ENCODE peak calls at places on chromosome 13, in seven cellular contexts. One of them, this sample, is unnamed.

GRCh38 chr13:98784666-98785065 is 32.2 kb upstream of the SLC15A1 start:
- DNase-seq in posterior cingulate gyrus: no peak
- DNase-seq in DMS79 treated with DMSO at 0.1 percent for 48 hours: no peak
- DNase-seq in spleen: no peak
- DNase-seq in GM12892: no peak
- DNase-seq in NCI-H1436: no peak
- DNase-seq in uterus: no peak
- DNase-seq in this sample: no peak

GRCh38 chr13:97911311-97912138 is 42.0 kb upstream of the IPO5 start:
- DNase-seq in posterior cingulate gyrus: no peak
- DNase-seq in DMS79 treated with DMSO at 0.1 percent for 48 hours: no peak
- DNase-seq in spleen: no peak
- DNase-seq in GM12892: no peak
- DNase-seq in NCI-H1436: no peak
- DNase-seq in uterus: no peak
- DNase-seq in this sample: no peak

GRCh38 chr13:94031609-94032008 is 447.9 kb downstream of the DCT start:
- DNase-seq in posterior cingulate gyrus: no peak
- DNase-seq in DMS79 treated with DMSO at 0.1 percent for 48 hours: peak; percentile 81
- DNase-seq in spleen: no peak
- DNase-seq in GM12892: no peak
- DNase-seq in NCI-H1436: no peak
- DNase-seq in uterus: no peak
- DNase-seq in this sample: no peak

GRCh38 chr13:101291216-101291615 is 125.1 kb downstream of the NALCN start:
- DNase-seq in posterior cingulate gyrus: no peak
- DNase-seq in DMS79 treated with DMSO at 0.1 percent for 48 hours: no peak
- DNase-seq in spleen: no peak
- DNase-seq in GM12892: no peak
- DNase-seq in NCI-H1436: no peak
- DNase-seq in uterus: no peak
- DNase-seq in this sample: no peak

GRCh38 chr13:113855012-113855921 is 8.6 kb downstream of the GAS6 start:
- DNase-seq in posterior cingulate gyrus: no peak
- DNase-seq in DMS79 treated with DMSO at 0.1 percent for 48 hours: no peak
- DNase-seq in spleen: peak; percentile 71
- DNase-seq in GM12892: no peak
- DNase-seq in NCI-H1436: no peak
- DNase-seq in uterus: no peak
- DNase-seq in this sample: no peak

GRCh38 chr13:88068975-88069374 is 397.8 kb downstream of the SLITRK5 start:
- DNase-seq in posterior cingulate gyrus: no peak
- DNase-seq in DMS79 treated with DMSO at 0.1 percent for 48 hours: no peak
- DNase-seq in spleen: peak; percentile 35
- DNase-seq in GM12892: no peak
- DNase-seq in NCI-H1436: peak; percentile 5
- DNase-seq in uterus: no peak
- DNase-seq in this sample: no peak

GRCh38 chr13:111534646-111535461 is 214.4 kb downstream of the TEX29 start:
- DNase-seq in posterior cingulate gyrus: no peak
- DNase-seq in DMS79 treated with DMSO at 0.1 percent for 48 hours: no peak
- DNase-seq in spleen: no peak
- DNase-seq in GM12892: no peak
- DNase-seq in NCI-H1436: no peak
- DNase-seq in uterus: no peak
- DNase-seq in this sample: no peak

GRCh38 chr13:21672811-21673591 is 2.1 kb downstream of the FGF9 start:
- DNase-seq in posterior cingulate gyrus: no peak
- DNase-seq in DMS79 treated with DMSO at 0.1 percent for 48 hours: peak; percentile 15
- DNase-seq in spleen: no peak
- DNase-seq in GM12892: no peak
- DNase-seq in NCI-H1436: no peak
- DNase-seq in uterus: no peak
- DNase-seq in this sample: no peak

GRCh38 chr13:48155850-48156249 is 60.9 kb upstream of the MED4 start:
- DNase-seq in posterior cingulate gyrus: no peak
- DNase-seq in DMS79 treated with DMSO at 0.1 percent for 48 hours: no peak
- DNase-seq in spleen: no peak
- DNase-seq in GM12892: no peak
- DNase-seq in NCI-H1436: no peak
- DNase-seq in uterus: no peak
- DNase-seq in this sample: no peak

GRCh38 chr13:22061371-22061805 is 390.5 kb downstream of the FGF9 start:
- DNase-seq in posterior cingulate gyrus: no peak
- DNase-seq in DMS79 treated with DMSO at 0.1 percent for 48 hours: no peak
- DNase-seq in spleen: peak; percentile 79
- DNase-seq in GM12892: peak; percentile 29
- DNase-seq in NCI-H1436: no peak
- DNase-seq in uterus: no peak
- DNase-seq in this sample: peak; percentile 37

GRCh38 chr13:72990883-72991282 is 67.9 kb upstream of the KLF5 start:
- DNase-seq in posterior cingulate gyrus: no peak
- DNase-seq in DMS79 treated with DMSO at 0.1 percent for 48 hours: no peak
- DNase-seq in spleen: no peak
- DNase-seq in GM12892: no peak
- DNase-seq in NCI-H1436: no peak
- DNase-seq in uterus: no peak
- DNase-seq in this sample: no peak

GRCh38 chr13:112444001-112444311 is 67.8 kb downstream of the SPACA7 start:
- DNase-seq in posterior cingulate gyrus: peak; percentile 73
- DNase-seq in DMS79 treated with DMSO at 0.1 percent for 48 hours: peak; percentile 89
- DNase-seq in spleen: peak; percentile 78
- DNase-seq in GM12892: peak; percentile 65
- DNase-seq in NCI-H1436: peak; percentile 51
- DNase-seq in uterus: no peak
- DNase-seq in this sample: peak; percentile 78

GRCh38 chr13:51453308-51453958 is 597 bp upstream of the INTS6 start:
- DNase-seq in posterior cingulate gyrus: peak; percentile 80
- DNase-seq in DMS79 treated with DMSO at 0.1 percent for 48 hours: peak; percentile 73
- DNase-seq in spleen: peak; percentile 97
- DNase-seq in GM12892: peak; percentile 48
- DNase-seq in NCI-H1436: peak; percentile 43
- DNase-seq in uterus: peak; percentile 81
- DNase-seq in this sample: no peak

GRCh38 chr13:90594694-90595093 is 752.8 kb upstream of the MIR17HG start:
- DNase-seq in posterior cingulate gyrus: no peak
- DNase-seq in DMS79 treated with DMSO at 0.1 percent for 48 hours: no peak
- DNase-seq in spleen: no peak
- DNase-seq in GM12892: no peak
- DNase-seq in NCI-H1436: no peak
- DNase-seq in uterus: no peak
- DNase-seq in this sample: no peak

GRCh38 chr13:75507027-75508001 is 25.3 kb upstream of the TBC1D4 start:
- DNase-seq in posterior cingulate gyrus: no peak
- DNase-seq in DMS79 treated with DMSO at 0.1 percent for 48 hours: peak; percentile 4
- DNase-seq in spleen: no peak
- DNase-seq in GM12892: no peak
- DNase-seq in NCI-H1436: no peak
- DNase-seq in uterus: no peak
- DNase-seq in this sample: no peak

GRCh38 chr13:50082426-50083283 is 67.4 kb downstream of the KCNRG start:
- DNase-seq in posterior cingulate gyrus: peak; percentile 16
- DNase-seq in DMS79 treated with DMSO at 0.1 percent for 48 hours: peak; percentile 67
- DNase-seq in spleen: peak; percentile 93
- DNase-seq in GM12892: peak; percentile 38
- DNase-seq in NCI-H1436: peak; percentile 61
- DNase-seq in uterus: peak; percentile 60
- DNase-seq in this sample: no peak

GRCh38 chr13:34349091-34349722 is 531.3 kb downstream of the RFC3 start:
- DNase-seq in posterior cingulate gyrus: no peak
- DNase-seq in DMS79 treated with DMSO at 0.1 percent for 48 hours: no peak
- DNase-seq in spleen: no peak
- DNase-seq in GM12892: no peak
- DNase-seq in NCI-H1436: no peak
- DNase-seq in uterus: peak; percentile 44
- DNase-seq in this sample: no peak

GRCh38 chr13:27660511-27660910 is 38.8 kb downstream of the POLR1D start:
- DNase-seq in posterior cingulate gyrus: no peak
- DNase-seq in DMS79 treated with DMSO at 0.1 percent for 48 hours: no peak
- DNase-seq in spleen: no peak
- DNase-seq in GM12892: no peak
- DNase-seq in NCI-H1436: no peak
- DNase-seq in uterus: no peak
- DNase-seq in this sample: no peak

GRCh38 chr13:45178349-45179142 is 22.3 kb downstream of the KCTD4 start:
- DNase-seq in posterior cingulate gyrus: no peak
- DNase-seq in DMS79 treated with DMSO at 0.1 percent for 48 hours: no peak
- DNase-seq in spleen: no peak
- DNase-seq in GM12892: no peak
- DNase-seq in NCI-H1436: no peak
- DNase-seq in uterus: no peak
- DNase-seq in this sample: no peak

GRCh38 chr13:31769581-31769980 is 30.3 kb downstream of the RXFP2 start:
- DNase-seq in posterior cingulate gyrus: no peak
- DNase-seq in DMS79 treated with DMSO at 0.1 percent for 48 hours: no peak
- DNase-seq in spleen: no peak
- DNase-seq in GM12892: no peak
- DNase-seq in NCI-H1436: no peak
- DNase-seq in uterus: no peak
- DNase-seq in this sample: no peak

GRCh38 chr13:83878691-83879410 is 3.4 kb downstream of the SLITRK1 start:
- DNase-seq in posterior cingulate gyrus: peak; percentile 48
- DNase-seq in DMS79 treated with DMSO at 0.1 percent for 48 hours: no peak
- DNase-seq in spleen: peak; percentile 54
- DNase-seq in GM12892: no peak
- DNase-seq in NCI-H1436: no peak
- DNase-seq in uterus: no peak
- DNase-seq in this sample: peak; percentile 7

GRCh38 chr13:95300625-95301134 is 571 bp downstream of the ABCC4 start:
- DNase-seq in posterior cingulate gyrus: peak; percentile 41
- DNase-seq in DMS79 treated with DMSO at 0.1 percent for 48 hours: peak; percentile 21
- DNase-seq in spleen: peak; percentile 85
- DNase-seq in GM12892: peak; percentile 68
- DNase-seq in NCI-H1436: no peak
- DNase-seq in uterus: peak; percentile 36
- DNase-seq in this sample: peak; percentile 21

GRCh38 chr13:24270639-24271131 is 38.7 kb upstream of the C1QTNF9 start:
- DNase-seq in posterior cingulate gyrus: peak; percentile 72
- DNase-seq in DMS79 treated with DMSO at 0.1 percent for 48 hours: no peak
- DNase-seq in spleen: peak; percentile 93
- DNase-seq in GM12892: no peak
- DNase-seq in NCI-H1436: no peak
- DNase-seq in uterus: peak; percentile 36
- DNase-seq in this sample: peak; percentile 76

GRCh38 chr13:33003458-33004019 is 12.7 kb upstream of the KL start:
- DNase-seq in posterior cingulate gyrus: no peak
- DNase-seq in DMS79 treated with DMSO at 0.1 percent for 48 hours: peak; percentile 54
- DNase-seq in spleen: no peak
- DNase-seq in GM12892: no peak
- DNase-seq in NCI-H1436: peak; percentile 28
- DNase-seq in uterus: no peak
- DNase-seq in this sample: no peak

GRCh38 chr13:109816112-109816978 is 30.0 kb upstream of the IRS2 start:
- DNase-seq in posterior cingulate gyrus: no peak
- DNase-seq in DMS79 treated with DMSO at 0.1 percent for 48 hours: peak; percentile 50
- DNase-seq in spleen: no peak
- DNase-seq in GM12892: no peak
- DNase-seq in NCI-H1436: no peak
- DNase-seq in uterus: no peak
- DNase-seq in this sample: no peak

GRCh38 chr13:109764474-109765292 is 21.7 kb downstream of the IRS2 start:
- DNase-seq in posterior cingulate gyrus: peak; percentile 57
- DNase-seq in DMS79 treated with DMSO at 0.1 percent for 48 hours: peak; percentile 40
- DNase-seq in spleen: no peak
- DNase-seq in GM12892: no peak
- DNase-seq in NCI-H1436: no peak
- DNase-seq in uterus: no peak
- DNase-seq in this sample: peak; percentile 45

GRCh38 chr13:97855570-97855970 is 97.9 kb upstream of the IPO5 start:
- DNase-seq in posterior cingulate gyrus: peak; percentile 55
- DNase-seq in DMS79 treated with DMSO at 0.1 percent for 48 hours: peak; percentile 99
- DNase-seq in spleen: no peak
- DNase-seq in GM12892: no peak
- DNase-seq in NCI-H1436: peak; percentile 75
- DNase-seq in uterus: peak; percentile 36
- DNase-seq in this sample: no peak

GRCh38 chr13:93746589-93746988 is 520.0 kb downstream of the GPC6 start:
- DNase-seq in posterior cingulate gyrus: no peak
- DNase-seq in DMS79 treated with DMSO at 0.1 percent for 48 hours: no peak
- DNase-seq in spleen: no peak
- DNase-seq in GM12892: no peak
- DNase-seq in NCI-H1436: no peak
- DNase-seq in uterus: no peak
- DNase-seq in this sample: no peak

GRCh38 chr13:97944396-97945029 is 9.0 kb upstream of the IPO5 start:
- DNase-seq in posterior cingulate gyrus: no peak
- DNase-seq in DMS79 treated with DMSO at 0.1 percent for 48 hours: peak; percentile 59
- DNase-seq in spleen: no peak
- DNase-seq in GM12892: no peak
- DNase-seq in NCI-H1436: no peak
- DNase-seq in uterus: no peak
- DNase-seq in this sample: no peak

GRCh38 chr13:93549326-93549855 is 322.8 kb downstream of the GPC6 start:
- DNase-seq in posterior cingulate gyrus: no peak
- DNase-seq in DMS79 treated with DMSO at 0.1 percent for 48 hours: no peak
- DNase-seq in spleen: no peak
- DNase-seq in GM12892: no peak
- DNase-seq in NCI-H1436: no peak
- DNase-seq in uterus: no peak
- DNase-seq in this sample: no peak

GRCh38 chr13:39961036-39961435 is 305.6 kb downstream of the COG6 start:
- DNase-seq in posterior cingulate gyrus: no peak
- DNase-seq in DMS79 treated with DMSO at 0.1 percent for 48 hours: no peak
- DNase-seq in spleen: no peak
- DNase-seq in GM12892: no peak
- DNase-seq in NCI-H1436: no peak
- DNase-seq in uterus: no peak
- DNase-seq in this sample: no peak

GRCh38 chr13:42815686-42816085 is 34.3 kb downstream of the FAM216B start:
- DNase-seq in posterior cingulate gyrus: no peak
- DNase-seq in DMS79 treated with DMSO at 0.1 percent for 48 hours: peak; percentile 16
- DNase-seq in spleen: no peak
- DNase-seq in GM12892: no peak
- DNase-seq in NCI-H1436: no peak
- DNase-seq in uterus: no peak
- DNase-seq in this sample: no peak

This sample was measured in nucleus accumbens.